ENCODE peak calls at places on chromosomes 3 and 15, in six cellular contexts. One of them, this sample, is unnamed.

GRCh38 chr15:74307827-74308642 is 59.4 kb downstream of the CYP11A1 start:
- DNase-seq in ACHN: peak
- DNase-seq in psoas muscle: no peak
- DNase-seq in EH: peak
- DNase-seq in NCI-H1417: peak
- DNase-seq in NCI-H1694: peak
- DNase-seq in this sample: peak

GRCh38 chr15:43529587-43530345 is 12.4 kb downstream of the MAP1A start:
- DNase-seq in ACHN: no peak
- DNase-seq in EH: no peak
- DNase-seq in NCI-H1694: no peak
- DNase-seq in psoas muscle: no peak
- DNase-seq in NCI-H1417: no peak
- DNase-seq in this sample: no peak

GRCh38 chr3:197258168-197258755 is 40.1 kb downstream of the DLG1 start:
- DNase-seq in psoas muscle: no peak
- DNase-seq in NCI-H1694: no peak
- DNase-seq in EH: no peak
- DNase-seq in ACHN: no peak
- DNase-seq in NCI-H1417: no peak
- DNase-seq in this sample: no peak

GRCh38 chr15:89628791-89629715 is 26.2 kb downstream of the KIF7 start:
- DNase-seq in ACHN: no peak
- DNase-seq in NCI-H1417: no peak
- DNase-seq in EH: no peak
- DNase-seq in psoas muscle: no peak
- DNase-seq in NCI-H1694: no peak
- DNase-seq in this sample: no peak

GRCh38 chr3:153901152-153901551 is 220.0 kb upstream of the ARHGEF26 start:
- DNase-seq in NCI-H1417: no peak
- DNase-seq in NCI-H1694: no peak
- DNase-seq in ACHN: no peak
- DNase-seq in psoas muscle: no peak
- DNase-seq in EH: no peak
- DNase-seq in this sample: no peak

GRCh38 chr3:77053769-77054168 is 13.9 kb downstream of the ROBO2 start:
- DNase-seq in EH: no peak
- DNase-seq in psoas muscle: no peak
- DNase-seq in ACHN: no peak
- DNase-seq in NCI-H1694: no peak
- DNase-seq in NCI-H1417: no peak
- DNase-seq in this sample: no peak

GRCh38 chr3:11327619-11328018 is 55.4 kb downstream of the ATG7 start:
- DNase-seq in ACHN: no peak
- DNase-seq in EH: no peak
- DNase-seq in NCI-H1417: no peak
- DNase-seq in psoas muscle: no peak
- DNase-seq in NCI-H1694: no peak
- DNase-seq in this sample: no peak

GRCh38 chr15:99504823-99505551 is 60.8 kb upstream of the MEF2A start:
- DNase-seq in NCI-H1694: no peak
- DNase-seq in NCI-H1417: no peak
- DNase-seq in ACHN: peak
- DNase-seq in EH: peak
- DNase-seq in psoas muscle: no peak
- DNase-seq in this sample: no peak

GRCh38 chr3:72708441-72708840 is 139.8 kb downstream of the SHQ1 start:
- DNase-seq in ACHN: no peak
- DNase-seq in psoas muscle: no peak
- DNase-seq in EH: no peak
- DNase-seq in NCI-H1694: no peak
- DNase-seq in NCI-H1417: no peak
- DNase-seq in this sample: no peak

GRCh38 chr3:32276279-32276841 is 37.9 kb downstream of the CMTM8 start:
- DNase-seq in NCI-H1417: no peak
- DNase-seq in psoas muscle: no peak
- DNase-seq in NCI-H1694: no peak
- DNase-seq in ACHN: no peak
- DNase-seq in EH: peak
- DNase-seq in this sample: peak

GRCh38 chr3:143090486-143090885 is 29.1 kb upstream of the CHST2 start:
- DNase-seq in EH: no peak
- DNase-seq in NCI-H1417: peak
- DNase-seq in psoas muscle: peak
- DNase-seq in ACHN: no peak
- DNase-seq in NCI-H1694: peak
- DNase-seq in this sample: no peak

GRCh38 chr3:177551431-177551836 is 354.2 kb upstream of the TBL1XR1 start:
- DNase-seq in NCI-H1417: no peak
- DNase-seq in psoas muscle: no peak
- DNase-seq in ACHN: no peak
- DNase-seq in NCI-H1694: no peak
- DNase-seq in EH: no peak
- DNase-seq in this sample: no peak

GRCh38 chr15:101502572-101503295 is 13.2 kb upstream of the PCSK6 start:
- DNase-seq in NCI-H1694: no peak
- DNase-seq in ACHN: no peak
- DNase-seq in NCI-H1417: no peak
- DNase-seq in EH: no peak
- DNase-seq in psoas muscle: peak
- DNase-seq in this sample: no peak

GRCh38 chr3:33439421-33440327 is 531 bp downstream of the UBP1 start:
- DNase-seq in ACHN: peak
- DNase-seq in NCI-H1694: no peak
- DNase-seq in NCI-H1417: peak
- DNase-seq in EH: peak
- DNase-seq in psoas muscle: no peak
- DNase-seq in this sample: peak

GRCh38 chr3:158742861-158743260 is 10.6 kb upstream of the RARRES1 start:
- DNase-seq in EH: peak
- DNase-seq in NCI-H1417: no peak
- DNase-seq in ACHN: no peak
- DNase-seq in psoas muscle: no peak
- DNase-seq in NCI-H1694: peak
- DNase-seq in this sample: no peak

GRCh38 chr3:56758539-56758981 is 43.2 kb downstream of the ARHGEF3 start:
- DNase-seq in psoas muscle: no peak
- DNase-seq in NCI-H1694: no peak
- DNase-seq in ACHN: peak
- DNase-seq in EH: peak
- DNase-seq in NCI-H1417: no peak
- DNase-seq in this sample: no peak

GRCh38 chr3:31973081-31973480 is 8.0 kb downstream of the OSBPL10 start:
- DNase-seq in NCI-H1694: no peak
- DNase-seq in NCI-H1417: no peak
- DNase-seq in EH: no peak
- DNase-seq in ACHN: no peak
- DNase-seq in psoas muscle: no peak
- DNase-seq in this sample: no peak

GRCh38 chr3:30477149-30477921 is 129.1 kb upstream of the TGFBR2 start:
- DNase-seq in NCI-H1694: no peak
- DNase-seq in NCI-H1417: no peak
- DNase-seq in psoas muscle: no peak
- DNase-seq in ACHN: no peak
- DNase-seq in EH: no peak
- DNase-seq in this sample: no peak

GRCh38 chr15:59388670-59389069 is 16.0 kb upstream of the MYO1E start:
- DNase-seq in NCI-H1694: no peak
- DNase-seq in ACHN: no peak
- DNase-seq in psoas muscle: no peak
- DNase-seq in NCI-H1417: no peak
- DNase-seq in EH: peak
- DNase-seq in this sample: no peak

GRCh38 chr3:193086688-193087087 is 154.3 kb upstream of the PLAAT1 start:
- DNase-seq in NCI-H1417: no peak
- DNase-seq in psoas muscle: no peak
- DNase-seq in EH: no peak
- DNase-seq in ACHN: no peak
- DNase-seq in NCI-H1694: no peak
- DNase-seq in this sample: no peak

This sample was measured in NCI-H510A treated with DMSO at 0.1 percent for 48 hours.